ENCODE peak calls at places on chromosomes 6 and 20, in six cellular contexts. One of them, this sample, is unnamed.

GRCh38 chr20:23668477-23668951 is 20.3 kb downstream of the CST4 start:
- DNase-seq in activated naive CD4-positive, alpha-beta T cell treated with anti-CD3 and anti-CD28 coated beads, Interleukin-2, amount 50 U/mL, for 72 hours: peak; percentile 60
- DNase-seq in KBM-7: peak; percentile 64
- DNase-seq in GM12865: peak; percentile 66
- DNase-seq in BE2C: peak; percentile 55
- DNase-seq in stimulated activated CD4-positive, alpha-beta T cell treated with anti-CD3 and anti-CD28 coated beads, Interleukin-15, amount 100 ng/mL, for 1 hour: no peak
- DNase-seq in this sample: no peak

GRCh38 chr6:159062965-159063364 is 18.2 kb upstream of the TAGAP start:
- DNase-seq in stimulated activated CD4-positive, alpha-beta T cell treated with anti-CD3 and anti-CD28 coated beads, Interleukin-15, amount 100 ng/mL, for 1 hour: no peak
- DNase-seq in KBM-7: no peak
- DNase-seq in activated naive CD4-positive, alpha-beta T cell treated with anti-CD3 and anti-CD28 coated beads, Interleukin-2, amount 50 U/mL, for 72 hours: no peak
- DNase-seq in BE2C: no peak
- DNase-seq in GM12865: no peak
- DNase-seq in this sample: no peak

GRCh38 chr6:94401311-94401710 is 982.0 kb upstream of the EPHA7 start:
- DNase-seq in stimulated activated CD4-positive, alpha-beta T cell treated with anti-CD3 and anti-CD28 coated beads, Interleukin-15, amount 100 ng/mL, for 1 hour: no peak
- DNase-seq in KBM-7: no peak
- DNase-seq in activated naive CD4-positive, alpha-beta T cell treated with anti-CD3 and anti-CD28 coated beads, Interleukin-2, amount 50 U/mL, for 72 hours: no peak
- DNase-seq in BE2C: no peak
- DNase-seq in GM12865: no peak
- DNase-seq in this sample: no peak

GRCh38 chr6:129717287-129717686 is 7.3 kb upstream of the ARHGAP18 start:
- DNase-seq in stimulated activated CD4-positive, alpha-beta T cell treated with anti-CD3 and anti-CD28 coated beads, Interleukin-15, amount 100 ng/mL, for 1 hour: no peak
- DNase-seq in KBM-7: peak; percentile 19
- DNase-seq in activated naive CD4-positive, alpha-beta T cell treated with anti-CD3 and anti-CD28 coated beads, Interleukin-2, amount 50 U/mL, for 72 hours: no peak
- DNase-seq in GM12865: no peak
- DNase-seq in BE2C: no peak
- DNase-seq in this sample: no peak

GRCh38 chr6:34746104-34746846 is 11.0 kb upstream of the SNRPC start:
- DNase-seq in activated naive CD4-positive, alpha-beta T cell treated with anti-CD3 and anti-CD28 coated beads, Interleukin-2, amount 50 U/mL, for 72 hours: no peak
- DNase-seq in KBM-7: no peak
- DNase-seq in GM12865: no peak
- DNase-seq in BE2C: no peak
- DNase-seq in stimulated activated CD4-positive, alpha-beta T cell treated with anti-CD3 and anti-CD28 coated beads, Interleukin-15, amount 100 ng/mL, for 1 hour: no peak
- DNase-seq in this sample: no peak

GRCh38 chr6:100897671-100898070 is 16.5 kb upstream of the ASCC3 start:
- DNase-seq in GM12865: no peak
- DNase-seq in BE2C: no peak
- DNase-seq in stimulated activated CD4-positive, alpha-beta T cell treated with anti-CD3 and anti-CD28 coated beads, Interleukin-15, amount 100 ng/mL, for 1 hour: no peak
- DNase-seq in activated naive CD4-positive, alpha-beta T cell treated with anti-CD3 and anti-CD28 coated beads, Interleukin-2, amount 50 U/mL, for 72 hours: no peak
- DNase-seq in KBM-7: no peak
- DNase-seq in this sample: no peak

GRCh38 chr20:51980277-51980676 is 178.0 kb upstream of the SALL4 start:
- DNase-seq in KBM-7: no peak
- DNase-seq in activated naive CD4-positive, alpha-beta T cell treated with anti-CD3 and anti-CD28 coated beads, Interleukin-2, amount 50 U/mL, for 72 hours: no peak
- DNase-seq in GM12865: no peak
- DNase-seq in BE2C: no peak
- DNase-seq in stimulated activated CD4-positive, alpha-beta T cell treated with anti-CD3 and anti-CD28 coated beads, Interleukin-15, amount 100 ng/mL, for 1 hour: no peak
- DNase-seq in this sample: no peak

GRCh38 chr6:166778046-166778445 is 151.0 kb upstream of the RPS6KA2 start:
- DNase-seq in stimulated activated CD4-positive, alpha-beta T cell treated with anti-CD3 and anti-CD28 coated beads, Interleukin-15, amount 100 ng/mL, for 1 hour: no peak
- DNase-seq in KBM-7: no peak
- DNase-seq in activated naive CD4-positive, alpha-beta T cell treated with anti-CD3 and anti-CD28 coated beads, Interleukin-2, amount 50 U/mL, for 72 hours: no peak
- DNase-seq in BE2C: no peak
- DNase-seq in GM12865: no peak
- DNase-seq in this sample: no peak

GRCh38 chr20:62358171-62358719 is 8.9 kb downstream of the LAMA5 start:
- DNase-seq in KBM-7: no peak
- DNase-seq in activated naive CD4-positive, alpha-beta T cell treated with anti-CD3 and anti-CD28 coated beads, Interleukin-2, amount 50 U/mL, for 72 hours: no peak
- DNase-seq in stimulated activated CD4-positive, alpha-beta T cell treated with anti-CD3 and anti-CD28 coated beads, Interleukin-15, amount 100 ng/mL, for 1 hour: no peak
- DNase-seq in GM12865: no peak
- DNase-seq in BE2C: peak; percentile 16
- DNase-seq in this sample: no peak

GRCh38 chr6:142334294-142334693 is 32.5 kb downstream of the ADGRG6 start:
- DNase-seq in stimulated activated CD4-positive, alpha-beta T cell treated with anti-CD3 and anti-CD28 coated beads, Interleukin-15, amount 100 ng/mL, for 1 hour: no peak
- DNase-seq in GM12865: no peak
- DNase-seq in activated naive CD4-positive, alpha-beta T cell treated with anti-CD3 and anti-CD28 coated beads, Interleukin-2, amount 50 U/mL, for 72 hours: no peak
- DNase-seq in BE2C: no peak
- DNase-seq in KBM-7: no peak
- DNase-seq in this sample: no peak

GRCh38 chr20:9634327-9634726 is 119.9 kb downstream of the LAMP5 start:
- DNase-seq in stimulated activated CD4-positive, alpha-beta T cell treated with anti-CD3 and anti-CD28 coated beads, Interleukin-15, amount 100 ng/mL, for 1 hour: no peak
- DNase-seq in activated naive CD4-positive, alpha-beta T cell treated with anti-CD3 and anti-CD28 coated beads, Interleukin-2, amount 50 U/mL, for 72 hours: no peak
- DNase-seq in KBM-7: no peak
- DNase-seq in BE2C: no peak
- DNase-seq in GM12865: no peak
- DNase-seq in this sample: no peak

GRCh38 chr6:145257757-145258521 is 477.4 kb downstream of the EPM2A start:
- DNase-seq in GM12865: no peak
- DNase-seq in KBM-7: no peak
- DNase-seq in activated naive CD4-positive, alpha-beta T cell treated with anti-CD3 and anti-CD28 coated beads, Interleukin-2, amount 50 U/mL, for 72 hours: no peak
- DNase-seq in stimulated activated CD4-positive, alpha-beta T cell treated with anti-CD3 and anti-CD28 coated beads, Interleukin-15, amount 100 ng/mL, for 1 hour: no peak
- DNase-seq in BE2C: no peak
- DNase-seq in this sample: no peak